ENCODE peak calls at places on chromosome 19, in eight cellular contexts. One of them, this sample, is unnamed.

GRCh38 chr19:4571305-4571917 is 11.9 kb upstream of the SEMA6B start:
- DNase-seq in lung: no peak
- DNase-seq in nephron progenitor cell: no peak
- DNase-seq in activated T-cell treated with anti-CD3 and anti-CD28 coated beads, Interleukin-2, amount 50 U/mL, for 72 hours: no peak
- DNase-seq in amniotic stem cell: no peak
- DNase-seq in skeletal muscle cell: no peak
- DNase-seq in fibroblast of lung: no peak
- DNase-seq in stimulated activated naive B cell treated with anti-CD40 and anti-IgM and Interleukin-4, amounts not matched to agents 10 μg/mL and 1 μg/mL and 100 μg/mL, for 72 hours: no peak
- DNase-seq in this sample: no peak

GRCh38 chr19:46866407-46867132 is 5.8 kb downstream of the ARHGAP35 start:
- DNase-seq in fibroblast of lung: no peak
- DNase-seq in stimulated activated naive B cell treated with anti-CD40 and anti-IgM and Interleukin-4, amounts not matched to agents 10 μg/mL and 1 μg/mL and 100 μg/mL, for 72 hours: no peak
- DNase-seq in skeletal muscle cell: no peak
- DNase-seq in lung: no peak
- DNase-seq in nephron progenitor cell: no peak
- DNase-seq in activated T-cell treated with anti-CD3 and anti-CD28 coated beads, Interleukin-2, amount 50 U/mL, for 72 hours: no peak
- DNase-seq in amniotic stem cell: no peak
- DNase-seq in this sample: no peak

GRCh38 chr19:37928527-37929286 is 21.7 kb downstream of the SIPA1L3 start:
- DNase-seq in fibroblast of lung: no peak
- DNase-seq in activated T-cell treated with anti-CD3 and anti-CD28 coated beads, Interleukin-2, amount 50 U/mL, for 72 hours: no peak
- DNase-seq in stimulated activated naive B cell treated with anti-CD40 and anti-IgM and Interleukin-4, amounts not matched to agents 10 μg/mL and 1 μg/mL and 100 μg/mL, for 72 hours: peak
- DNase-seq in nephron progenitor cell: no peak
- DNase-seq in skeletal muscle cell: no peak
- DNase-seq in amniotic stem cell: no peak
- DNase-seq in lung: no peak
- DNase-seq in this sample: no peak

GRCh38 chr19:19261350-19262189 is 11.5 kb downstream of the TM6SF2 start:
- DNase-seq in lung: no peak
- DNase-seq in amniotic stem cell: no peak
- DNase-seq in skeletal muscle cell: no peak
- DNase-seq in fibroblast of lung: no peak
- DNase-seq in stimulated activated naive B cell treated with anti-CD40 and anti-IgM and Interleukin-4, amounts not matched to agents 10 μg/mL and 1 μg/mL and 100 μg/mL, for 72 hours: peak
- DNase-seq in nephron progenitor cell: peak
- DNase-seq in activated T-cell treated with anti-CD3 and anti-CD28 coated beads, Interleukin-2, amount 50 U/mL, for 72 hours: peak
- DNase-seq in this sample: no peak

GRCh38 chr19:23305555-23305954 is 55.4 kb upstream of the ZNF724 start:
- DNase-seq in skeletal muscle cell: no peak
- DNase-seq in nephron progenitor cell: no peak
- DNase-seq in amniotic stem cell: no peak
- DNase-seq in fibroblast of lung: no peak
- DNase-seq in activated T-cell treated with anti-CD3 and anti-CD28 coated beads, Interleukin-2, amount 50 U/mL, for 72 hours: no peak
- DNase-seq in stimulated activated naive B cell treated with anti-CD40 and anti-IgM and Interleukin-4, amounts not matched to agents 10 μg/mL and 1 μg/mL and 100 μg/mL, for 72 hours: no peak
- DNase-seq in lung: no peak
- DNase-seq in this sample: no peak

GRCh38 chr19:8451885-8452284 is 7.1 kb downstream of the HNRNPM start:
- DNase-seq in nephron progenitor cell: no peak
- DNase-seq in stimulated activated naive B cell treated with anti-CD40 and anti-IgM and Interleukin-4, amounts not matched to agents 10 μg/mL and 1 μg/mL and 100 μg/mL, for 72 hours: no peak
- DNase-seq in fibroblast of lung: peak
- DNase-seq in amniotic stem cell: no peak
- DNase-seq in activated T-cell treated with anti-CD3 and anti-CD28 coated beads, Interleukin-2, amount 50 U/mL, for 72 hours: peak
- DNase-seq in skeletal muscle cell: no peak
- DNase-seq in lung: no peak
- DNase-seq in this sample: no peak

GRCh38 chr19:46009530-46010510 is 13.0 kb downstream of the PGLYRP1 start:
- DNase-seq in amniotic stem cell: no peak
- DNase-seq in lung: peak
- DNase-seq in skeletal muscle cell: no peak
- DNase-seq in nephron progenitor cell: peak
- DNase-seq in fibroblast of lung: peak
- DNase-seq in stimulated activated naive B cell treated with anti-CD40 and anti-IgM and Interleukin-4, amounts not matched to agents 10 μg/mL and 1 μg/mL and 100 μg/mL, for 72 hours: no peak
- DNase-seq in activated T-cell treated with anti-CD3 and anti-CD28 coated beads, Interleukin-2, amount 50 U/mL, for 72 hours: peak
- DNase-seq in this sample: no peak

GRCh38 chr19:28003543-28003942 is 1209.4 kb downstream of the UQCRFS1 start:
- DNase-seq in skeletal muscle cell: no peak
- DNase-seq in lung: no peak
- DNase-seq in amniotic stem cell: no peak
- DNase-seq in nephron progenitor cell: no peak
- DNase-seq in fibroblast of lung: no peak
- DNase-seq in stimulated activated naive B cell treated with anti-CD40 and anti-IgM and Interleukin-4, amounts not matched to agents 10 μg/mL and 1 μg/mL and 100 μg/mL, for 72 hours: no peak
- DNase-seq in activated T-cell treated with anti-CD3 and anti-CD28 coated beads, Interleukin-2, amount 50 U/mL, for 72 hours: no peak
- DNase-seq in this sample: no peak

GRCh38 chr19:33674575-33675367 is 53.0 kb downstream of the CHST8 start:
- DNase-seq in lung: no peak
- DNase-seq in stimulated activated naive B cell treated with anti-CD40 and anti-IgM and Interleukin-4, amounts not matched to agents 10 μg/mL and 1 μg/mL and 100 μg/mL, for 72 hours: no peak
- DNase-seq in amniotic stem cell: no peak
- DNase-seq in activated T-cell treated with anti-CD3 and anti-CD28 coated beads, Interleukin-2, amount 50 U/mL, for 72 hours: no peak
- DNase-seq in nephron progenitor cell: no peak
- DNase-seq in fibroblast of lung: no peak
- DNase-seq in skeletal muscle cell: no peak
- DNase-seq in this sample: no peak

GRCh38 chr19:3982701-3983541 is 2.3 kb downstream of the EEF2 start:
- DNase-seq in activated T-cell treated with anti-CD3 and anti-CD28 coated beads, Interleukin-2, amount 50 U/mL, for 72 hours: no peak
- DNase-seq in stimulated activated naive B cell treated with anti-CD40 and anti-IgM and Interleukin-4, amounts not matched to agents 10 μg/mL and 1 μg/mL and 100 μg/mL, for 72 hours: no peak
- DNase-seq in fibroblast of lung: peak
- DNase-seq in skeletal muscle cell: no peak
- DNase-seq in nephron progenitor cell: no peak
- DNase-seq in lung: no peak
- DNase-seq in amniotic stem cell: peak
- DNase-seq in this sample: no peak

GRCh38 chr19:12779162-12779993 is 4.0 kb upstream of the HOOK2 start:
- DNase-seq in activated T-cell treated with anti-CD3 and anti-CD28 coated beads, Interleukin-2, amount 50 U/mL, for 72 hours: peak
- DNase-seq in amniotic stem cell: no peak
- DNase-seq in lung: no peak
- DNase-seq in nephron progenitor cell: no peak
- DNase-seq in fibroblast of lung: peak
- DNase-seq in stimulated activated naive B cell treated with anti-CD40 and anti-IgM and Interleukin-4, amounts not matched to agents 10 μg/mL and 1 μg/mL and 100 μg/mL, for 72 hours: no peak
- DNase-seq in skeletal muscle cell: peak
- DNase-seq in this sample: no peak

GRCh38 chr19:1258161-1258492 is 9.7 kb downstream of the MIDN start:
- DNase-seq in skeletal muscle cell: no peak
- DNase-seq in activated T-cell treated with anti-CD3 and anti-CD28 coated beads, Interleukin-2, amount 50 U/mL, for 72 hours: no peak
- DNase-seq in fibroblast of lung: no peak
- DNase-seq in nephron progenitor cell: no peak
- DNase-seq in lung: no peak
- DNase-seq in amniotic stem cell: no peak
- DNase-seq in stimulated activated naive B cell treated with anti-CD40 and anti-IgM and Interleukin-4, amounts not matched to agents 10 μg/mL and 1 μg/mL and 100 μg/mL, for 72 hours: no peak
- DNase-seq in this sample: no peak

GRCh38 chr19:40808021-40808325 is 9.0 kb downstream of the EGLN2 start:
- DNase-seq in activated T-cell treated with anti-CD3 and anti-CD28 coated beads, Interleukin-2, amount 50 U/mL, for 72 hours: no peak
- DNase-seq in skeletal muscle cell: no peak
- DNase-seq in amniotic stem cell: no peak
- DNase-seq in nephron progenitor cell: no peak
- DNase-seq in fibroblast of lung: no peak
- DNase-seq in stimulated activated naive B cell treated with anti-CD40 and anti-IgM and Interleukin-4, amounts not matched to agents 10 μg/mL and 1 μg/mL and 100 μg/mL, for 72 hours: no peak
- DNase-seq in lung: no peak
- DNase-seq in this sample: no peak

GRCh38 chr19:29586401-29586800 is 19.7 kb upstream of the POP4 start:
- DNase-seq in fibroblast of lung: no peak
- DNase-seq in stimulated activated naive B cell treated with anti-CD40 and anti-IgM and Interleukin-4, amounts not matched to agents 10 μg/mL and 1 μg/mL and 100 μg/mL, for 72 hours: no peak
- DNase-seq in lung: no peak
- DNase-seq in amniotic stem cell: no peak
- DNase-seq in nephron progenitor cell: no peak
- DNase-seq in skeletal muscle cell: no peak
- DNase-seq in activated T-cell treated with anti-CD3 and anti-CD28 coated beads, Interleukin-2, amount 50 U/mL, for 72 hours: no peak
- DNase-seq in this sample: no peak

GRCh38 chr19:29325241-29325975 is 112.5 kb upstream of the UQCRFS1 start:
- DNase-seq in skeletal muscle cell: no peak
- DNase-seq in lung: peak
- DNase-seq in amniotic stem cell: no peak
- DNase-seq in stimulated activated naive B cell treated with anti-CD40 and anti-IgM and Interleukin-4, amounts not matched to agents 10 μg/mL and 1 μg/mL and 100 μg/mL, for 72 hours: no peak
- DNase-seq in activated T-cell treated with anti-CD3 and anti-CD28 coated beads, Interleukin-2, amount 50 U/mL, for 72 hours: no peak
- DNase-seq in nephron progenitor cell: no peak
- DNase-seq in fibroblast of lung: no peak
- DNase-seq in this sample: no peak

GRCh38 chr19:46490774-46491173 is 4.9 kb downstream of the PNMA8B start:
- DNase-seq in nephron progenitor cell: no peak
- DNase-seq in skeletal muscle cell: no peak
- DNase-seq in stimulated activated naive B cell treated with anti-CD40 and anti-IgM and Interleukin-4, amounts not matched to agents 10 μg/mL and 1 μg/mL and 100 μg/mL, for 72 hours: no peak
- DNase-seq in fibroblast of lung: no peak
- DNase-seq in amniotic stem cell: no peak
- DNase-seq in activated T-cell treated with anti-CD3 and anti-CD28 coated beads, Interleukin-2, amount 50 U/mL, for 72 hours: no peak
- DNase-seq in lung: no peak
- DNase-seq in this sample: no peak

GRCh38 chr19:15112385-15112784 is 5.2 kb downstream of the SYDE1 start:
- DNase-seq in stimulated activated naive B cell treated with anti-CD40 and anti-IgM and Interleukin-4, amounts not matched to agents 10 μg/mL and 1 μg/mL and 100 μg/mL, for 72 hours: no peak
- DNase-seq in amniotic stem cell: no peak
- DNase-seq in lung: no peak
- DNase-seq in skeletal muscle cell: no peak
- DNase-seq in activated T-cell treated with anti-CD3 and anti-CD28 coated beads, Interleukin-2, amount 50 U/mL, for 72 hours: no peak
- DNase-seq in nephron progenitor cell: no peak
- DNase-seq in fibroblast of lung: no peak
- DNase-seq in this sample: no peak

GRCh38 chr19:12117203-12117970 is 22.8 kb downstream of the ZNF20 start:
- DNase-seq in lung: no peak
- DNase-seq in stimulated activated naive B cell treated with anti-CD40 and anti-IgM and Interleukin-4, amounts not matched to agents 10 μg/mL and 1 μg/mL and 100 μg/mL, for 72 hours: no peak
- DNase-seq in skeletal muscle cell: no peak
- DNase-seq in amniotic stem cell: no peak
- DNase-seq in nephron progenitor cell: no peak
- DNase-seq in fibroblast of lung: no peak
- DNase-seq in activated T-cell treated with anti-CD3 and anti-CD28 coated beads, Interleukin-2, amount 50 U/mL, for 72 hours: no peak
- DNase-seq in this sample: no peak

GRCh38 chr19:37513397-37513796 is 6.7 kb downstream of the ZNF793 start:
- DNase-seq in amniotic stem cell: no peak
- DNase-seq in fibroblast of lung: no peak
- DNase-seq in skeletal muscle cell: no peak
- DNase-seq in activated T-cell treated with anti-CD3 and anti-CD28 coated beads, Interleukin-2, amount 50 U/mL, for 72 hours: no peak
- DNase-seq in nephron progenitor cell: no peak
- DNase-seq in stimulated activated naive B cell treated with anti-CD40 and anti-IgM and Interleukin-4, amounts not matched to agents 10 μg/mL and 1 μg/mL and 100 μg/mL, for 72 hours: no peak
- DNase-seq in lung: no peak
- DNase-seq in this sample: no peak

GRCh38 chr19:48390188-48391099 is 907 bp downstream of the KDELR1 start:
- DNase-seq in amniotic stem cell: peak
- DNase-seq in nephron progenitor cell: peak
- DNase-seq in stimulated activated naive B cell treated with anti-CD40 and anti-IgM and Interleukin-4, amounts not matched to agents 10 μg/mL and 1 μg/mL and 100 μg/mL, for 72 hours: no peak
- DNase-seq in fibroblast of lung: peak
- DNase-seq in skeletal muscle cell: no peak
- DNase-seq in lung: peak
- DNase-seq in activated T-cell treated with anti-CD3 and anti-CD28 coated beads, Interleukin-2, amount 50 U/mL, for 72 hours: peak
- DNase-seq in this sample: no peak

GRCh38 chr19:38538793-38539528 is 78.8 kb downstream of the MAP4K1 start:
- DNase-seq in nephron progenitor cell: no peak
- DNase-seq in amniotic stem cell: no peak
- DNase-seq in stimulated activated naive B cell treated with anti-CD40 and anti-IgM and Interleukin-4, amounts not matched to agents 10 μg/mL and 1 μg/mL and 100 μg/mL, for 72 hours: no peak
- DNase-seq in skeletal muscle cell: no peak
- DNase-seq in fibroblast of lung: no peak
- DNase-seq in activated T-cell treated with anti-CD3 and anti-CD28 coated beads, Interleukin-2, amount 50 U/mL, for 72 hours: peak
- DNase-seq in lung: no peak
- DNase-seq in this sample: no peak

GRCh38 chr19:33512580-33513137 is 8.9 kb downstream of the PEPD start:
- DNase-seq in skeletal muscle cell: no peak
- DNase-seq in nephron progenitor cell: no peak
- DNase-seq in lung: no peak
- DNase-seq in activated T-cell treated with anti-CD3 and anti-CD28 coated beads, Interleukin-2, amount 50 U/mL, for 72 hours: no peak
- DNase-seq in stimulated activated naive B cell treated with anti-CD40 and anti-IgM and Interleukin-4, amounts not matched to agents 10 μg/mL and 1 μg/mL and 100 μg/mL, for 72 hours: no peak
- DNase-seq in amniotic stem cell: no peak
- DNase-seq in fibroblast of lung: no peak
- DNase-seq in this sample: no peak

GRCh38 chr19:48644839-48645651 is 942 bp downstream of the CA11 start:
- DNase-seq in stimulated activated naive B cell treated with anti-CD40 and anti-IgM and Interleukin-4, amounts not matched to agents 10 μg/mL and 1 μg/mL and 100 μg/mL, for 72 hours: peak
- DNase-seq in amniotic stem cell: peak
- DNase-seq in nephron progenitor cell: peak
- DNase-seq in skeletal muscle cell: no peak
- DNase-seq in lung: peak
- DNase-seq in fibroblast of lung: peak
- DNase-seq in activated T-cell treated with anti-CD3 and anti-CD28 coated beads, Interleukin-2, amount 50 U/mL, for 72 hours: peak
- DNase-seq in this sample: no peak

GRCh38 chr19:41945135-41945766 is 13.9 kb downstream of the RABAC1 start:
- DNase-seq in nephron progenitor cell: no peak
- DNase-seq in skeletal muscle cell: no peak
- DNase-seq in activated T-cell treated with anti-CD3 and anti-CD28 coated beads, Interleukin-2, amount 50 U/mL, for 72 hours: peak
- DNase-seq in lung: no peak
- DNase-seq in stimulated activated naive B cell treated with anti-CD40 and anti-IgM and Interleukin-4, amounts not matched to agents 10 μg/mL and 1 μg/mL and 100 μg/mL, for 72 hours: peak
- DNase-seq in fibroblast of lung: no peak
- DNase-seq in amniotic stem cell: no peak
- DNase-seq in this sample: no peak

GRCh38 chr19:41226053-41226873 is 7.2 kb downstream of the AXL start:
- DNase-seq in lung: peak
- DNase-seq in activated T-cell treated with anti-CD3 and anti-CD28 coated beads, Interleukin-2, amount 50 U/mL, for 72 hours: peak
- DNase-seq in fibroblast of lung: peak
- DNase-seq in nephron progenitor cell: peak
- DNase-seq in skeletal muscle cell: peak
- DNase-seq in stimulated activated naive B cell treated with anti-CD40 and anti-IgM and Interleukin-4, amounts not matched to agents 10 μg/mL and 1 μg/mL and 100 μg/mL, for 72 hours: no peak
- DNase-seq in amniotic stem cell: peak
- DNase-seq in this sample: peak

GRCh38 chr19:48842744-48843162 is 6.5 kb upstream of the HSD17B14 start:
- DNase-seq in stimulated activated naive B cell treated with anti-CD40 and anti-IgM and Interleukin-4, amounts not matched to agents 10 μg/mL and 1 μg/mL and 100 μg/mL, for 72 hours: peak
- DNase-seq in activated T-cell treated with anti-CD3 and anti-CD28 coated beads, Interleukin-2, amount 50 U/mL, for 72 hours: peak
- DNase-seq in skeletal muscle cell: no peak
- DNase-seq in amniotic stem cell: no peak
- DNase-seq in nephron progenitor cell: peak
- DNase-seq in fibroblast of lung: peak
- DNase-seq in lung: peak
- DNase-seq in this sample: no peak

GRCh38 chr19:33621811-33622504 is at the start of gene CHST8:
- DNase-seq in amniotic stem cell: peak
- DNase-seq in nephron progenitor cell: peak
- DNase-seq in lung: no peak
- DNase-seq in skeletal muscle cell: no peak
- DNase-seq in fibroblast of lung: no peak
- DNase-seq in stimulated activated naive B cell treated with anti-CD40 and anti-IgM and Interleukin-4, amounts not matched to agents 10 μg/mL and 1 μg/mL and 100 μg/mL, for 72 hours: no peak
- DNase-seq in activated T-cell treated with anti-CD3 and anti-CD28 coated beads, Interleukin-2, amount 50 U/mL, for 72 hours: no peak
- DNase-seq in this sample: no peak

GRCh38 chr19:13162749-13163608 is 12.8 kb downstream of the IER2 start:
- DNase-seq in skeletal muscle cell: peak
- DNase-seq in nephron progenitor cell: peak
- DNase-seq in lung: peak
- DNase-seq in activated T-cell treated with anti-CD3 and anti-CD28 coated beads, Interleukin-2, amount 50 U/mL, for 72 hours: peak
- DNase-seq in stimulated activated naive B cell treated with anti-CD40 and anti-IgM and Interleukin-4, amounts not matched to agents 10 μg/mL and 1 μg/mL and 100 μg/mL, for 72 hours: peak
- DNase-seq in fibroblast of lung: peak
- DNase-seq in amniotic stem cell: peak
- DNase-seq in this sample: peak

GRCh38 chr19:55449469-55449868 is 6.4 kb upstream of the SHISA7 start:
- DNase-seq in skeletal muscle cell: no peak
- DNase-seq in stimulated activated naive B cell treated with anti-CD40 and anti-IgM and Interleukin-4, amounts not matched to agents 10 μg/mL and 1 μg/mL and 100 μg/mL, for 72 hours: no peak
- DNase-seq in fibroblast of lung: no peak
- DNase-seq in activated T-cell treated with anti-CD3 and anti-CD28 coated beads, Interleukin-2, amount 50 U/mL, for 72 hours: no peak
- DNase-seq in nephron progenitor cell: no peak
- DNase-seq in lung: no peak
- DNase-seq in amniotic stem cell: no peak
- DNase-seq in this sample: no peak

GRCh38 chr19:50331187-50332013 is 2.2 kb upstream of the KCNC3 start:
- DNase-seq in skeletal muscle cell: no peak
- DNase-seq in stimulated activated naive B cell treated with anti-CD40 and anti-IgM and Interleukin-4, amounts not matched to agents 10 μg/mL and 1 μg/mL and 100 μg/mL, for 72 hours: peak
- DNase-seq in amniotic stem cell: no peak
- DNase-seq in activated T-cell treated with anti-CD3 and anti-CD28 coated beads, Interleukin-2, amount 50 U/mL, for 72 hours: peak
- DNase-seq in lung: no peak
- DNase-seq in fibroblast of lung: no peak
- DNase-seq in nephron progenitor cell: peak
- DNase-seq in this sample: no peak

GRCh38 chr19:56403261-56403660 is 871 bp upstream of the ZNF583 start:
- DNase-seq in nephron progenitor cell: no peak
- DNase-seq in activated T-cell treated with anti-CD3 and anti-CD28 coated beads, Interleukin-2, amount 50 U/mL, for 72 hours: peak
- DNase-seq in amniotic stem cell: no peak
- DNase-seq in fibroblast of lung: peak
- DNase-seq in lung: no peak
- DNase-seq in stimulated activated naive B cell treated with anti-CD40 and anti-IgM and Interleukin-4, amounts not matched to agents 10 μg/mL and 1 μg/mL and 100 μg/mL, for 72 hours: peak
- DNase-seq in skeletal muscle cell: no peak
- DNase-seq in this sample: peak

GRCh38 chr19:53881482-53882390 is at the start of gene PRKCG:
- DNase-seq in stimulated activated naive B cell treated with anti-CD40 and anti-IgM and Interleukin-4, amounts not matched to agents 10 μg/mL and 1 μg/mL and 100 μg/mL, for 72 hours: no peak
- DNase-seq in fibroblast of lung: no peak
- DNase-seq in nephron progenitor cell: peak
- DNase-seq in skeletal muscle cell: no peak
- DNase-seq in activated T-cell treated with anti-CD3 and anti-CD28 coated beads, Interleukin-2, amount 50 U/mL, for 72 hours: peak
- DNase-seq in amniotic stem cell: no peak
- DNase-seq in lung: peak
- DNase-seq in this sample: no peak

GRCh38 chr19:17883627-17884413 is 12.1 kb downstream of the SLC5A5 start:
- DNase-seq in fibroblast of lung: no peak
- DNase-seq in nephron progenitor cell: no peak
- DNase-seq in skeletal muscle cell: no peak
- DNase-seq in stimulated activated naive B cell treated with anti-CD40 and anti-IgM and Interleukin-4, amounts not matched to agents 10 μg/mL and 1 μg/mL and 100 μg/mL, for 72 hours: no peak
- DNase-seq in amniotic stem cell: no peak
- DNase-seq in activated T-cell treated with anti-CD3 and anti-CD28 coated beads, Interleukin-2, amount 50 U/mL, for 72 hours: no peak
- DNase-seq in lung: no peak
- DNase-seq in this sample: no peak